ENCODE peak calls at places on chromosomes 4 and X, in seven cellular contexts. One of them, this sample, is unnamed.
A peak's percentile ranks its signal among the peaks of the same experiment; 100 is the strongest.

GRCh38 chrX:107135076-107135964 is 16.7 kb upstream of the RBM41 start:
- DNase-seq in right lobe of liver: no peak
- DNase-seq in IMR-90: peak; percentile 54
- DNase-seq in lower lobe of right lung: no peak
- DNase-seq in mammary epithelial cell: peak; percentile 61
- DNase-seq in endodermal cell: no peak
- DNase-seq in aorta: no peak
- DNase-seq in this sample: no peak

GRCh38 chr4:127632420-127633403 is at the start of gene INTU:
- DNase-seq in right lobe of liver: peak; percentile 90
- DNase-seq in IMR-90: peak; percentile 97
- DNase-seq in endodermal cell: peak; percentile 98
- DNase-seq in aorta: peak; percentile 96
- DNase-seq in lower lobe of right lung: peak; percentile 94
- DNase-seq in mammary epithelial cell: peak; percentile 96
- DNase-seq in this sample: peak; percentile 96

GRCh38 chrX:119398974-119399771 is at the start of gene SLC25A43:
- DNase-seq in right lobe of liver: peak; percentile 44
- DNase-seq in lower lobe of right lung: peak; percentile 66
- DNase-seq in mammary epithelial cell: peak; percentile 11
- DNase-seq in aorta: peak; percentile 83
- DNase-seq in IMR-90: no peak
- DNase-seq in endodermal cell: peak; percentile 71
- DNase-seq in this sample: no peak

GRCh38 chr4:156888762-156889161 is 82.8 kb downstream of the PDGFC start:
- DNase-seq in right lobe of liver: no peak
- DNase-seq in aorta: no peak
- DNase-seq in mammary epithelial cell: peak; percentile 93
- DNase-seq in lower lobe of right lung: no peak
- DNase-seq in IMR-90: peak; percentile 77
- DNase-seq in endodermal cell: no peak
- DNase-seq in this sample: no peak

GRCh38 chr4:98688416-98689290 is 30.2 kb upstream of the TSPAN5 start:
- DNase-seq in mammary epithelial cell: peak; percentile 18
- DNase-seq in endodermal cell: no peak
- DNase-seq in IMR-90: peak; percentile 70
- DNase-seq in aorta: no peak
- DNase-seq in right lobe of liver: no peak
- DNase-seq in lower lobe of right lung: no peak
- DNase-seq in this sample: no peak

GRCh38 chrX:63686878-63687714 is 97.9 kb downstream of the ARHGEF9 start:
- DNase-seq in aorta: no peak
- DNase-seq in IMR-90: peak; percentile 45
- DNase-seq in mammary epithelial cell: peak; percentile 41
- DNase-seq in right lobe of liver: no peak
- DNase-seq in endodermal cell: peak; percentile 57
- DNase-seq in lower lobe of right lung: no peak
- DNase-seq in this sample: no peak

GRCh38 chr4:23788460-23788859 is 101.4 kb downstream of the PPARGC1A start:
- DNase-seq in right lobe of liver: peak; percentile 29
- DNase-seq in endodermal cell: no peak
- DNase-seq in aorta: no peak
- DNase-seq in mammary epithelial cell: no peak
- DNase-seq in IMR-90: peak; percentile 26
- DNase-seq in lower lobe of right lung: no peak
- DNase-seq in this sample: no peak

GRCh38 chr4:110196871-110197420 is 1.5 kb downstream of the ELOVL6 start:
- DNase-seq in endodermal cell: no peak
- DNase-seq in right lobe of liver: peak; percentile 61
- DNase-seq in IMR-90: peak; percentile 31
- DNase-seq in mammary epithelial cell: peak; percentile 48
- DNase-seq in lower lobe of right lung: no peak
- DNase-seq in aorta: peak; percentile 88
- DNase-seq in this sample: peak; percentile 69

GRCh38 chrX:30592846-30593245 is 15.3 kb upstream of the TASL start:
- DNase-seq in lower lobe of right lung: no peak
- DNase-seq in mammary epithelial cell: no peak
- DNase-seq in aorta: no peak
- DNase-seq in endodermal cell: no peak
- DNase-seq in right lobe of liver: no peak
- DNase-seq in IMR-90: no peak
- DNase-seq in this sample: no peak
- H3K4me1 ChIP-seq in lower lobe of right lung: no peaks in the 10 kb centered on the region
- H3K4me1 ChIP-seq in mammary epithelial cell: peaks cover 6% of the 10 kb centered on the region
- H3K4me1 ChIP-seq in aorta: no peaks in the 10 kb centered on the region
- H3K4me1 ChIP-seq in endodermal cell: no peaks in the 10 kb centered on the region
- H3K4me1 ChIP-seq in right lobe of liver: no peaks in the 10 kb centered on the region
- H3K4me1 ChIP-seq in IMR-90: no peaks in the 10 kb centered on the region
- H3K4me1 ChIP-seq in this sample: no peaks in the 10 kb centered on the region

GRCh38 chr4:38076153-38076669 is 116.0 kb downstream of the PTTG2 start:
- DNase-seq in lower lobe of right lung: no peak
- DNase-seq in right lobe of liver: no peak
- DNase-seq in aorta: no peak
- DNase-seq in endodermal cell: no peak
- DNase-seq in IMR-90: no peak
- DNase-seq in mammary epithelial cell: no peak
- DNase-seq in this sample: no peak

GRCh38 chr4:38078590-38079381 is 118.6 kb downstream of the PTTG2 start:
- DNase-seq in aorta: no peak
- DNase-seq in right lobe of liver: no peak
- DNase-seq in endodermal cell: no peak
- DNase-seq in mammary epithelial cell: peak; percentile 74
- DNase-seq in lower lobe of right lung: no peak
- DNase-seq in IMR-90: peak; percentile 94
- DNase-seq in this sample: no peak

GRCh38 chr4:38075370-38076152 is 115.4 kb downstream of the PTTG2 start:
- DNase-seq in mammary epithelial cell: peak; percentile 50
- DNase-seq in lower lobe of right lung: no peak
- DNase-seq in endodermal cell: no peak
- DNase-seq in aorta: no peak
- DNase-seq in IMR-90: peak; percentile 43
- DNase-seq in right lobe of liver: no peak
- DNase-seq in this sample: no peak

GRCh38 chr4:38080061-38080531 is 119.9 kb downstream of the PTTG2 start:
- DNase-seq in aorta: no peak
- DNase-seq in lower lobe of right lung: no peak
- DNase-seq in right lobe of liver: no peak
- DNase-seq in mammary epithelial cell: no peak
- DNase-seq in endodermal cell: no peak
- DNase-seq in IMR-90: no peak
- DNase-seq in this sample: no peak

GRCh38 chr4:38077791-38078489 is 117.7 kb downstream of the PTTG2 start:
- DNase-seq in IMR-90: no peak
- DNase-seq in aorta: no peak
- DNase-seq in right lobe of liver: no peak
- DNase-seq in lower lobe of right lung: no peak
- DNase-seq in endodermal cell: no peak
- DNase-seq in mammary epithelial cell: no peak
- DNase-seq in this sample: no peak
- H3K27ac ChIP-seq in IMR-90: peak overlapping the region; percentile 97
- H3K27ac ChIP-seq in aorta: no peak overlapping the region
- H3K27ac ChIP-seq in right lobe of liver: no peak overlapping the region
- H3K27ac ChIP-seq in lower lobe of right lung: peak overlapping the region; percentile 66
- H3K27ac ChIP-seq in endodermal cell: no peak overlapping the region
- H3K27ac ChIP-seq in mammary epithelial cell: no peak overlapping the region
- H3K27ac ChIP-seq in this sample: peak overlapping the region; percentile 62

GRCh38 chr4:133147922-133148689 is 988 bp upstream of the PCDH10 start:
- DNase-seq in endodermal cell: peak; percentile 82
- DNase-seq in aorta: peak; percentile 82
- DNase-seq in lower lobe of right lung: no peak
- DNase-seq in mammary epithelial cell: no peak
- DNase-seq in right lobe of liver: no peak
- DNase-seq in IMR-90: peak; percentile 21
- DNase-seq in this sample: no peak
- H3K4me1 ChIP-seq in endodermal cell: no peaks in the 10 kb centered on the region
- H3K4me1 ChIP-seq in aorta: no peaks in the 10 kb centered on the region
- H3K4me1 ChIP-seq in lower lobe of right lung: peaks cover 67% of the 10 kb centered on the region
- H3K4me1 ChIP-seq in mammary epithelial cell: peaks cover 27% of the 10 kb centered on the region
- H3K4me1 ChIP-seq in right lobe of liver: no peaks in the 10 kb centered on the region
- H3K4me1 ChIP-seq in IMR-90: peaks cover 2% of the 10 kb centered on the region
- H3K4me1 ChIP-seq in this sample: no peaks in the 10 kb centered on the region

DNA sequence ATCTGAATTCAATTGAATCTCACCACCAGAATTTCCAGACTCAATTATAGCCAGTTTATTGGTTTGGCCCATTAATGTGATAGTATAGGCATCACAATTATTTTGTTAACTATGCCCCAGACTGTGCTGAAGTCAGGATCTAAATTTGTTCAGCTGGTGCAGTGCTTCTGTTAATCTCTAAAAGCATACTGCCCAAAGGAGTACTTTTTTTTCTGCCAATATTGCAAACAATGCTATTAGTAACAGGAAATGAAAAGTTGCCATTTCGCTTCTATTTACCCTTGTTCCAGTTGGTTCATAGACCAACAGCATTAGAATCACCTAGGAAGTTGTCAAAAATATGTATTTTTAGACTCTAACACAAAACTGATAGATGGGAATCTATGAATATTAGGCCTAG is 171.0 kb downstream of the GPM6A start:
- DNase-seq in endodermal cell: no peak
- DNase-seq in lower lobe of right lung: no peak
- DNase-seq in right lobe of liver: no peak
- DNase-seq in mammary epithelial cell: no peak
- DNase-seq in IMR-90: no peak
- DNase-seq in aorta: no peak
- DNase-seq in this sample: no peak
- H3K27ac ChIP-seq in endodermal cell: no peak overlapping the region
- H3K27ac ChIP-seq in lower lobe of right lung: no peak overlapping the region
- H3K27ac ChIP-seq in right lobe of liver: no peak overlapping the region
- H3K27ac ChIP-seq in mammary epithelial cell: no peak overlapping the region
- H3K27ac ChIP-seq in IMR-90: no peak overlapping the region
- H3K27ac ChIP-seq in aorta: no peak overlapping the region
- H3K27ac ChIP-seq in this sample: no peak overlapping the region

GRCh38 chr4:1172228-1172851 is at the start of gene SPON2:
- DNase-seq in mammary epithelial cell: no peak
- DNase-seq in right lobe of liver: peak; percentile 77
- DNase-seq in endodermal cell: peak; percentile 81
- DNase-seq in aorta: peak; percentile 78
- DNase-seq in IMR-90: peak; percentile 27
- DNase-seq in lower lobe of right lung: no peak
- DNase-seq in this sample: peak; percentile 48

GRCh38 chr4:1170805-1171305 is 1.5 kb downstream of the SPON2 start:
- DNase-seq in mammary epithelial cell: no peak
- DNase-seq in lower lobe of right lung: no peak
- DNase-seq in right lobe of liver: no peak
- DNase-seq in aorta: peak; percentile 77
- DNase-seq in IMR-90: no peak
- DNase-seq in endodermal cell: no peak
- DNase-seq in this sample: peak; percentile 56

GRCh38 chr4:1171306-1172227 is 816 bp downstream of the SPON2 start:
- DNase-seq in right lobe of liver: no peak
- DNase-seq in IMR-90: no peak
- DNase-seq in aorta: peak; percentile 81
- DNase-seq in mammary epithelial cell: no peak
- DNase-seq in lower lobe of right lung: no peak
- DNase-seq in endodermal cell: peak; percentile 82
- DNase-seq in this sample: peak; percentile 60

GRCh38 chr4:1174941-1175634 is 2.7 kb upstream of the SPON2 start:
- DNase-seq in IMR-90: no peak
- DNase-seq in aorta: peak; percentile 77
- DNase-seq in endodermal cell: peak; percentile 38
- DNase-seq in right lobe of liver: no peak
- DNase-seq in mammary epithelial cell: no peak
- DNase-seq in lower lobe of right lung: no peak
- DNase-seq in this sample: peak; percentile 62

DNA sequence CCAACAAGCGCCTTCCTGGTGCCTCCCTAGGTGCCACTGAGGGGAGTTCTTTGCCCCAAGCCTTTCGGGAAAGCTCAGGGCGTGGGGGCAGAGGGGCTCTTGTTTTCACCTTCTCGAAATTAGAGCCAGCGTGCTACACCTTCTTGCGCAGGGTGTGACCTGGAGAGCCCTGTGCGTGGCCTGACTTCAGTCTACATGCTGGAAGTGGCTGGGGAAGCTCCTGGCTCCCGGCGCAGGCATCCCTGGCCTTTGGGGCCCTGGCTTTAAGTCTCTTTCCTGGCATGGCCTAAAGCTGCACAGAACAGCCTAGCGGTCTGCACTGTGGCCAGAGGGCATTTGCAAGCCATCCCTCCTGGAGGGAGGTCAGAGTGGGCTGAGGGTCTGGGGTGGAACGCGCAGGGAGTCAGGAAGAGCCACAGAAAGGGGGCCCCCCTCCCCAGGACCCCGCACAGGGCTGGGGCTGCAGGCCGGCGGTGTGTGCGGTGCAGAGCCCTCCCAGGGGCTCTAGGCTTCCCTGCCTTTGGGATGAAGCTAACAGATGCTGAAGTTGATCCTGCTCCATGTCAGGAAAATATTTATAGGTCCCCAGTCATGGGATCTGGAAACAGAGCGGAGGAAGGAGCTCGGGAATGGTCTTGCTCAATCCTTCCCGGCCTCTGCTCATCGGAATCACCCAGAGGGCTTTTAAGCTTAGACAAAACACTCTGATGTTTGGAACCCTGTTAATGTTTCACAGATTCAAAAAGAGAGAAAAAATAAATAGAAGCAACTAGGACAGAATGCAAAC is 781 bp upstream of the SPON2 start:
- DNase-seq in lower lobe of right lung: no peak
- DNase-seq in mammary epithelial cell: no peak
- DNase-seq in aorta: no peak
- DNase-seq in endodermal cell: peak; percentile 63
- DNase-seq in right lobe of liver: no peak
- DNase-seq in IMR-90: peak; percentile 78
- DNase-seq in this sample: no peak
- H3K4me1 ChIP-seq in lower lobe of right lung: peaks cover 31% of the 10 kb centered on the region
- H3K4me1 ChIP-seq in mammary epithelial cell: peaks cover 13% of the 10 kb centered on the region
- H3K4me1 ChIP-seq in aorta: no peaks in the 10 kb centered on the region
- H3K4me1 ChIP-seq in endodermal cell: no peaks in the 10 kb centered on the region
- H3K4me1 ChIP-seq in right lobe of liver: peaks cover 31% of the 10 kb centered on the region
- H3K4me1 ChIP-seq in IMR-90: peaks cover 23% of the 10 kb centered on the region
- H3K4me1 ChIP-seq in this sample: no peaks in the 10 kb centered on the region

DNA sequence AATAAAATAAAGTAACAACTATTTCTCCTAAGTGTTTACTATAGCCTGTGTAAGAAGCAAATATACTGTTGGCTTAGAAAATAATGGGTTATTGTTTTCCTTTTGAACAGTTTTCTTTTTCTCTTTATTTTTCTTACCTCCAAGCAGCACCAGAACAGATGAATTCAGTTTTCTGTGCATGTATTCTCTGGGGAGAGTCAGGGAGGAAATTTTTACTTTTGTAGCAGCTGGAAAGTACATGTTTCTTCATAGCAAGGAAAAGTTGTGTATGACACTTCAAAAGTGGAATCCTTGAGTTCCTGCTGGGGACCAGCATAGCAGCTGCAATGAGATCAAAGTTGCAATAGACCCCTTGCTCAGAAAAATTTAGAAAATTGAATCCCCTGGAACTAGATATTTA is 105.0 kb downstream of the CEP44 start:
- DNase-seq in right lobe of liver: no peak
- DNase-seq in endodermal cell: no peak
- DNase-seq in lower lobe of right lung: no peak
- DNase-seq in aorta: no peak
- DNase-seq in IMR-90: no peak
- DNase-seq in mammary epithelial cell: no peak
- DNase-seq in this sample: no peak
- H3K27ac ChIP-seq in right lobe of liver: no peak overlapping the region
- H3K27ac ChIP-seq in endodermal cell: no peak overlapping the region
- H3K27ac ChIP-seq in lower lobe of right lung: no peak overlapping the region
- H3K27ac ChIP-seq in aorta: no peak overlapping the region
- H3K27ac ChIP-seq in IMR-90: no peak overlapping the region
- H3K27ac ChIP-seq in mammary epithelial cell: no peak overlapping the region
- H3K27ac ChIP-seq in this sample: no peak overlapping the region

DNA sequence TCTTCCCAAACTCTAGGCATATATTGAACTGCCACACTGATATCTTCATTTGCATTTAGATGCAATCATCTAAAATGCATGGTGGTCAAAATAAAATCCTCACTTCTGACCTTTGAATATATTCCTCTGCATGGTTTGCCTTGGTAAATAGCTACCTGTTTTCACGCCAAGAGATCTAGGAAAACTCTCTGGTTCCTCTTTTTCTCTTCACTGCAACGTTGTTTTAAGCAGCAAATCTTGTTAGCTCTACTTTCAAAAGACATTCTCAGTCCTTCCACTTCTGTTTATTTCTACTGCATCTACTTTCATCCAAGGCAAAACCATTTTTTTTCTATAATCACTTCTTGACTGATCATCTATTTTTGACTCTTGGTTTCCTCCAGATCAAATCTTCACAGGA is 1001.6 kb upstream of the GRID2 start:
- DNase-seq in endodermal cell: no peak
- DNase-seq in mammary epithelial cell: no peak
- DNase-seq in aorta: no peak
- DNase-seq in right lobe of liver: no peak
- DNase-seq in IMR-90: no peak
- DNase-seq in lower lobe of right lung: no peak
- DNase-seq in this sample: no peak
- H3K4me1 ChIP-seq in endodermal cell: no peaks in the 10 kb centered on the region
- H3K4me1 ChIP-seq in mammary epithelial cell: no peaks in the 10 kb centered on the region
- H3K4me1 ChIP-seq in aorta: peaks cover 2% of the 10 kb centered on the region
- H3K4me1 ChIP-seq in right lobe of liver: no peaks in the 10 kb centered on the region
- H3K4me1 ChIP-seq in IMR-90: no peaks in the 10 kb centered on the region
- H3K4me1 ChIP-seq in lower lobe of right lung: no peaks in the 10 kb centered on the region
- H3K4me1 ChIP-seq in this sample: no peaks in the 10 kb centered on the region

This sample was measured in RWPE2.